ENCODE peak calls at places on chromosome 21, in ten cellular contexts. A is endothelial cell; W is GM23338; S is effector CD4-positive, alpha-beta T cell; V is activated gamma-delta T cell treated with Interleukin-2 at 50 U/mL for 16 hours; I is activated T-helper 1 cell treated with Interleukin-2 at 50 U/mL for 16 hours; L is left cardiac atrium; R is CD8-positive, alpha-beta memory T cell; J is uterus; M is left colon. G is an unnamed sample.

GRCh38 chr21:46394819-46395152 is 63.9 kb upstream of the DIP2A start:
- DNase-seq in V (no peak), L (no peak), I (no peak), A (no peak), S (no peak), M (no peak), R (no peak), J (no peak), W (no peak), G (no peak)

GRCh38 chr21:38982096-38982495 is 176.4 kb downstream of the ETS2 start:
- DNase-seq in R (no peak), S (no peak), I (no peak), L (no peak), A (no peak), J (no peak), W (peak; percentile 93), M (no peak), V (no peak), G (no peak)

GRCh38 chr21:45293726-45294401 is 6.2 kb upstream of the POFUT2 start:
- DNase-seq in I (no peak), S (no peak), V (no peak), J (peak; percentile 54), L (peak; percentile 64), W (no peak), A (peak; percentile 3), R (no peak), M (peak; percentile 10), G (no peak)

GRCh38 chr21:44701541-44701940 is 4.6 kb downstream of the KRTAP10-12 start:
- DNase-seq in V (no peak), M (peak; percentile 38), R (no peak), I (no peak), S (no peak), J (no peak), W (no peak), L (no peak), A (no peak), G (no peak)

GRCh38 chr21:37849703-37850102 is 66.6 kb downstream of the KCNJ6 start:
- DNase-seq in W (peak; percentile 47), S (no peak), L (no peak), J (no peak), A (no peak), V (no peak), I (no peak), R (no peak), M (no peak), G (no peak)

GRCh38 chr21:20882462-20883415 is 115.5 kb upstream of the NCAM2 start:
- DNase-seq in I (no peak), L (peak; percentile 19), S (no peak), M (peak; percentile 45), A (peak; percentile 53), W (peak; percentile 86), J (no peak), R (no peak), V (no peak), G (peak; percentile 38)

GRCh38 chr21:45726438-45726837 is 82.9 kb downstream of the PCBP3 start:
- DNase-seq in M (no peak), J (no peak), L (no peak), S (no peak), V (no peak), I (no peak), W (no peak), A (no peak), R (no peak), G (no peak)

GRCh38 chr21:16569679-16570078 is 839.9 kb downstream of the USP25 start:
- DNase-seq in S (no peak), M (no peak), A (no peak), I (no peak), L (no peak), R (no peak), V (no peak), J (no peak), W (no peak), G (peak; percentile 20)

GRCh38 chr21:20822559-20823133 is 175.6 kb upstream of the NCAM2 start:
- DNase-seq in V (no peak), J (no peak), I (no peak), R (no peak), L (no peak), A (no peak), W (peak; percentile 25), S (no peak), M (no peak), G (no peak)

GRCh38 chr21:45017376-45017960 is 56.9 kb upstream of the ADARB1 start:
- DNase-seq in M (no peak), J (peak; percentile 13), S (no peak), V (no peak), R (peak; percentile 32), A (no peak), W (no peak), L (peak; percentile 14), I (no peak), G (no peak)

GRCh38 chr21:38909929-38910328 is 104.2 kb downstream of the ETS2 start:
- DNase-seq in A (no peak), J (no peak), M (no peak), V (no peak), L (no peak), I (no peak), W (no peak), S (no peak), R (no peak), G (no peak)

G was measured in SK-N-DZ.